ENCODE peak calls at places on chromosomes 12 and 14, in seven cellular contexts. C, F, E, N, M, A and V are unnamed samples.
A peak's percentile ranks its signal among the peaks of the same experiment; 100 is the strongest.

GRCh38 chr12:6372403-6373003 is 2.9 kb downstream of the SCNN1A start:
- DNase-seq in F (peak; percentile 82), C (peak; percentile 93), A (peak; percentile 33), M (peak; percentile 62), E (peak; percentile 17), N (peak; percentile 71), V (no peak)

GRCh38 chr12:124927325-124928094 is 13.1 kb upstream of the UBC start:
- DNase-seq in E (no peak), F (peak; percentile 88), C (peak; percentile 92), A (no peak), M (no peak), N (peak; percentile 96), V (peak; percentile 94)

GRCh38 chr12:67630373-67631088 is 18.0 kb upstream of the DYRK2 start:
- DNase-seq in E (no peak), A (no peak), C (no peak), M (no peak), F (peak; percentile 17), N (peak; percentile 64), V (no peak)

GRCh38 chr12:92654929-92655328 is 47.9 kb upstream of the PLEKHG7 start:
- DNase-seq in M (no peak), C (no peak), N (no peak), A (no peak), E (no peak), F (peak; percentile 47), V (no peak)

GRCh38 chr12:131674373-131674772 is 36.5 kb upstream of the SFSWAP start:
- DNase-seq in E (no peak), F (no peak), M (no peak), A (no peak), C (no peak), N (no peak), V (peak; percentile 57)

GRCh38 chr14:69204753-69205152 is 13.5 kb downstream of the EXD2 start:
- DNase-seq in M (no peak), N (no peak), E (no peak), C (no peak), A (no peak), F (no peak), V (no peak)

GRCh38 chr14:99658218-99658617 is 13.3 kb downstream of the HHIPL1 start:
- DNase-seq in E (no peak), A (no peak), C (no peak), F (no peak), M (no peak), N (no peak), V (no peak)

GRCh38 chr14:90886297-90886830 is 70.1 kb upstream of the TTC7B start:
- DNase-seq in E (no peak), M (no peak), F (no peak), A (no peak), N (no peak), C (no peak), V (no peak)

GRCh38 chr14:81384900-81385299 is 15.2 kb downstream of the STON2 start:
- DNase-seq in N (no peak), C (peak; percentile 3), F (no peak), A (no peak), M (peak; percentile 22), E (peak; percentile 60), V (no peak)

GRCh38 chr14:105899657-105900397 is 373.4 kb downstream of the TMEM121 start:
- DNase-seq in A (no peak), C (no peak), M (no peak), N (no peak), E (no peak), F (no peak), V (no peak)

GRCh38 chr12:40015360-40015759 is 90.5 kb downstream of the SLC2A13 start:
- DNase-seq in A (no peak), M (no peak), N (no peak), E (no peak), F (no peak), C (peak; percentile 6), V (no peak)

GRCh38 chr14:66405158-66405557 is 81.0 kb upstream of the CCDC196 start:
- DNase-seq in F (peak; percentile 58), E (no peak), M (no peak), N (no peak), A (no peak), C (peak; percentile 13), V (no peak)

GRCh38 chr12:49055092-49055491 is 5.5 kb downstream of the KMT2D start:
- DNase-seq in E (no peak), M (no peak), A (no peak), N (no peak), C (no peak), F (no peak), V (no peak)

GRCh38 chr14:37585101-37585479 is 10.0 kb downstream of the FOXA1 start:
- DNase-seq in M (no peak), E (no peak), A (no peak), N (no peak), F (no peak), C (no peak), V (no peak)

GRCh38 chr14:31700282-31701074 is 139.3 kb downstream of the NUBPL start:
- DNase-seq in N (no peak), F (no peak), A (no peak), E (no peak), C (no peak), M (no peak), V (no peak)

GRCh38 chr14:101467181-101467926 is 93.9 kb upstream of the DIO3 start:
- DNase-seq in A (no peak), F (no peak), C (no peak), M (no peak), E (no peak), N (peak; percentile 29), V (no peak)